ENCODE peak calls at places on chromosomes 1 and 21, in ten cellular contexts. Q is CD8-positive, alpha-beta T cell; S is activated gamma-delta T cell treated with Interleukin-2 at 50 U/mL for 16 hours; K is naive thymus-derived CD8-positive, alpha-beta T cell; N is nephron progenitor cell; T is pancreas; V is activated T-cell treated with anti-CD3 and anti-CD28 coated beads for 24 hours; M is fibroblast of the aortic adventitia; E is occipital lobe; Y is HEK293T. B is an unnamed sample.

GRCh38 chr1:240941706-240942370 is 329.9 kb upstream of the GREM2 start:
- DNase-seq in Q (no peak), S (no peak), K (no peak), N (no peak), T (no peak), V (no peak), M (no peak), E (no peak), Y (no peak), B (no peak)

GRCh38 chr1:247110627-247111258 is 6.6 kb upstream of the ZNF669 start:
- DNase-seq in Q (no peak), S (no peak), K (no peak), N (no peak), T (no peak), V (no peak), M (no peak), E (no peak), Y (no peak), B (no peak)

GRCh38 chr1:79193211-79194079 is 186.9 kb upstream of the ADGRL4 start:
- DNase-seq in Q (no peak), S (no peak), K (no peak), N (no peak), T (no peak), V (no peak), M (peak; percentile 86), E (no peak), Y (no peak), B (peak; percentile 48)

GRCh38 chr1:181483084-181483559 is at the start of gene CACNA1E:
- DNase-seq in Q (no peak), S (no peak), K (no peak), N (peak; percentile 16), T (no peak), V (no peak), M (no peak), E (no peak), Y (no peak), B (no peak)

GRCh38 chr1:226584164-226584563 is 35.6 kb downstream of the STUM start:
- DNase-seq in Q (no peak), S (no peak), K (no peak), N (no peak), T (no peak), V (no peak), M (no peak), E (no peak), Y (no peak), B (no peak)

GRCh38 chr21:26070822-26071425 is 99.6 kb downstream of the APP start:
- DNase-seq in Q (peak; percentile 62), S (peak; percentile 12), K (peak; percentile 7), N (peak; percentile 3), T (no peak), V (peak; percentile 1), M (peak; percentile 62), E (no peak), Y (no peak), B (peak; percentile 57)

GRCh38 chr1:235919127-235919796 is 52.6 kb upstream of the LYST start:
- DNase-seq in Q (no peak), S (no peak), K (no peak), N (no peak), T (no peak), V (no peak), M (no peak), E (no peak), Y (no peak), B (no peak)

GRCh38 chr1:12553963-12554362 is 64.0 kb downstream of the DHRS3 start:
- DNase-seq in Q (no peak), S (no peak), K (no peak), N (no peak), T (no peak), V (no peak), M (no peak), E (no peak), Y (peak; percentile 48), B (no peak)

GRCh38 chr1:29679828-29680558 is 443.7 kb downstream of the PTPRU start:
- DNase-seq in Q (peak; percentile 37), S (no peak), K (no peak), N (no peak), T (no peak), V (no peak), M (no peak), E (no peak), Y (no peak), B (no peak)

GRCh38 chr1:62906428-62906886 is 122.5 kb downstream of the ATG4C start:
- DNase-seq in Q (no peak), S (no peak), K (no peak), N (no peak), T (no peak), V (no peak), M (peak; percentile 9), E (no peak), Y (peak; percentile 62), B (peak; percentile 17)

GRCh38 chr1:33224166-33224707 is 32.1 kb upstream of the ZNF362 start:
- DNase-seq in Q (no peak), S (no peak), K (no peak), N (no peak), T (no peak), V (no peak), M (no peak), E (no peak), Y (no peak), B (no peak)

GRCh38 chr1:45266151-45266801 is 59.9 kb upstream of the ZSWIM5 start:
- DNase-seq in Q (no peak), S (no peak), K (no peak), N (no peak), T (peak; percentile 51), V (no peak), M (peak; percentile 95), E (no peak), Y (no peak), B (no peak)

GRCh38 chr21:26127918-26128317 is 42.7 kb downstream of the APP start:
- DNase-seq in Q (no peak), S (no peak), K (no peak), N (no peak), T (no peak), V (no peak), M (peak; percentile 43), E (peak; percentile 15), Y (no peak), B (no peak)

GRCh38 chr1:86845514-86845913 is 68.4 kb downstream of the SELENOF start:
- DNase-seq in Q (no peak), S (no peak), K (no peak), N (no peak), T (no peak), V (no peak), M (no peak), E (no peak), Y (no peak), B (no peak)

GRCh38 chr1:38680801-38681510 is 178.6 kb downstream of the RRAGC start:
- DNase-seq in Q (no peak), S (no peak), K (no peak), N (peak; percentile 22), T (no peak), V (no peak), M (peak; percentile 14), E (no peak), Y (no peak), B (no peak)

GRCh38 chr1:156281281-156282142 is 1.1 kb downstream of the SMG5 start:
- DNase-seq in Q (no peak), S (no peak), K (no peak), N (no peak), T (no peak), V (peak; percentile 26), M (peak; percentile 45), E (no peak), Y (peak; percentile 43), B (peak; percentile 75)

GRCh38 chr1:110243581-110243980 is 33.5 kb downstream of the KCNC4 start:
- DNase-seq in Q (no peak), S (no peak), K (no peak), N (peak; percentile 22), T (no peak), V (no peak), M (peak; percentile 11), E (no peak), Y (no peak), B (peak; percentile 69)

GRCh38 chr1:179971563-179972496 is 17.2 kb downstream of the CEP350 start:
- DNase-seq in Q (no peak), S (no peak), K (no peak), N (no peak), T (no peak), V (no peak), M (no peak), E (no peak), Y (no peak), B (no peak)